ENCODE peak calls at places on chromosome 6, in nine cellular contexts. T is stimulated activated effector memory CD8-positive, alpha-beta T cell treated with anti-CD3 and anti-CD28 coated beads, Interleukin-12 subunit alpha, Interleukin-12 subunit beta, amount 100 ng/mL, for 72 hours; Y is RPMI7951; L is astrocyte of the cerebellum; X is GM20000; Z is NCI-H446 treated with DMSO at 0.1 percent for 48 hours; K is activated CD4-positive, alpha-beta T cell treated with anti-CD3 and anti-CD28 coated beads, Interleukin-2, amount 50 U/mL, for 1 hour; V is NCI-H460; S is neural crest cell. G is an unnamed sample.

GRCh38 chr6:108633436-108633835 is 72.7 kb downstream of the FOXO3 start:
- DNase-seq in X (no peak), S (no peak), V (no peak), K (no peak), Z (no peak), L (no peak), Y (no peak), T (no peak), G (no peak)

GRCh38 chr6:72832271-72832670 is 210.4 kb downstream of the KCNQ5 start:
- DNase-seq in Y (no peak), Z (no peak), S (no peak), L (no peak), T (no peak), X (no peak), K (no peak), V (no peak), G (no peak)

GRCh38 chr6:30915591-30915946 is 1.5 kb downstream of the VARS2 start:
- DNase-seq in S (peak), Z (peak), X (peak), L (peak), T (peak), K (no peak), V (peak), Y (peak), G (no peak)

GRCh38 chr6:112044856-112045255 is 9.0 kb upstream of the CCN6 start:
- DNase-seq in Z (no peak), S (no peak), V (no peak), T (no peak), K (no peak), Y (peak), X (no peak), L (peak), G (no peak)

GRCh38 chr6:121434037-121434770 is 1.2 kb upstream of the GJA1 start:
- DNase-seq in K (no peak), X (no peak), V (no peak), Y (peak), S (no peak), Z (no peak), L (no peak), T (no peak), G (no peak)

GRCh38 chr6:125718109-125718508 is 31.3 kb upstream of the HEY2 start:
- DNase-seq in S (no peak), T (no peak), Z (no peak), K (no peak), X (no peak), V (no peak), Y (no peak), L (no peak), G (no peak)

GRCh38 chr6:30107756-30108155 is 5.1 kb downstream of the TRIM31 start:
- DNase-seq in S (no peak), Y (no peak), V (no peak), K (no peak), T (no peak), L (no peak), Z (no peak), X (no peak), G (no peak)

GRCh38 chr6:48962041-48962440 is 501.0 kb downstream of the MMUT start:
- DNase-seq in X (no peak), T (no peak), Z (peak), L (peak), V (no peak), S (no peak), Y (no peak), K (no peak), G (no peak)

GRCh38 chr6:135922170-135922569 is 70.7 kb downstream of the PDE7B start:
- DNase-seq in S (no peak), X (no peak), K (no peak), Y (peak), L (peak), T (no peak), Z (peak), V (peak), G (no peak)

GRCh38 chr6:127303917-127304316 is 37.3 kb downstream of the RNF146 start:
- DNase-seq in Z (no peak), T (no peak), X (no peak), Y (no peak), V (no peak), K (no peak), S (no peak), L (no peak), G (no peak)

GRCh38 chr6:22145823-22146379 is 150.9 kb downstream of the PRL start:
- DNase-seq in Z (peak), T (no peak), K (no peak), L (peak), X (no peak), S (no peak), V (no peak), Y (peak), G (no peak)

GRCh38 chr6:156575361-156575760 is 201.8 kb upstream of the ARID1B start:
- DNase-seq in Z (no peak), L (no peak), S (no peak), Y (no peak), V (no peak), K (no peak), T (no peak), X (no peak), G (no peak)

GRCh38 chr6:9539231-9539755 is 875.6 kb downstream of the TFAP2A start:
- DNase-seq in V (no peak), Y (no peak), T (no peak), L (no peak), S (no peak), X (no peak), K (no peak), Z (no peak), G (no peak)

GRCh38 chr6:9139762-9140161 is 704.4 kb upstream of the SLC35B3 start:
- DNase-seq in K (no peak), Y (peak), V (peak), L (no peak), T (no peak), S (no peak), X (no peak), Z (no peak), G (no peak)

GRCh38 chr6:78528926-78529325 is 338.4 kb upstream of the IRAK1BP1 start:
- DNase-seq in Y (no peak), X (no peak), V (no peak), T (no peak), S (no peak), K (no peak), L (no peak), Z (no peak), G (no peak)

GRCh38 chr6:53294095-53294494 is 54.7 kb downstream of the ELOVL5 start:
- DNase-seq in L (no peak), S (peak), Y (no peak), Z (no peak), X (no peak), V (no peak), K (no peak), T (no peak), G (no peak)

GRCh38 chr6:161395832-161396231 is 122.0 kb upstream of the AGPAT4 start:
- DNase-seq in T (no peak), Z (no peak), K (no peak), X (no peak), Y (no peak), L (no peak), S (no peak), V (no peak), G (no peak)